ENCODE peak calls at places on chromosomes 3 and 15, in five cellular contexts. J, S, W, T and X are unnamed samples.

GRCh38 chr3:168581718-168582332 is 486.1 kb upstream of the GOLIM4 start:
- DNase-seq in J (no peak), S (no peak), W (no peak), T (no peak), X (no peak)

GRCh38 chr3:111676177-111677021 is 81.3 kb upstream of the ZBED2 start:
- DNase-seq in J (no peak), S (no peak), W (peak), T (no peak), X (no peak)

GRCh38 chr3:54393150-54393549 is 270.8 kb downstream of the CACNA2D3 start:
- DNase-seq in J (no peak), S (no peak), W (no peak), T (no peak), X (no peak)

GRCh38 chr3:13552855-13553652 is 4.1 kb downstream of the FBLN2 start:
- DNase-seq in J (no peak), S (no peak), W (no peak), T (no peak), X (no peak)

GRCh38 chr3:45182915-45183881 is 37.0 kb upstream of the CDCP1 start:
- DNase-seq in J (no peak), S (no peak), W (peak), T (no peak), X (no peak)

GRCh38 chr15:62648954-62649353 is 393.6 kb upstream of the TPM1 start:
- DNase-seq in J (no peak), S (no peak), W (peak), T (no peak), X (no peak)

GRCh38 chr3:31035681-31036080 is 141.2 kb upstream of the GADL1 start:
- DNase-seq in J (no peak), S (no peak), W (no peak), T (no peak), X (no peak)

GRCh38 chr3:46551615-46552014 is 14.5 kb downstream of the LRRC2 start:
- DNase-seq in J (no peak), S (no peak), W (no peak), T (no peak), X (no peak)